ENCODE peak calls at places on chromosomes 2 and 18, in eight cellular contexts. Y is activated T-helper 1 cell treated with anti-CD3 and anti-CD28 coated beads, Interleukin-12 subunit alpha, Interleukin-12 subunit beta, Interleukin-2, Interleukin-4 antibody, amounts not matched to agents 30 ng/mL and 10 ng/mL and 1 ng/mL, durations not matched to agents 14 hours and 24 hours and 36 hours; I is neural crest cell; M is activated CD8-positive, alpha-beta memory T cell treated with anti-CD3 and anti-CD28 coated beads, Interleukin-2, amount 50 U/mL, for 48 hours; T is right cardiac atrium; D is RWPE1; P is sciatic nerve; S is iris pigment epithelial cell. W is an unnamed sample.

GRCh38 chr2:147177449-147177848 is 667.4 kb upstream of the ACVR2A start:
- DNase-seq in Y (no peak), I (no peak), M (no peak), T (no peak), D (peak), P (no peak), S (peak), W (no peak)

GRCh38 chr18:25299426-25299825 is 52.5 kb downstream of the ZNF521 start:
- DNase-seq in Y (no peak), I (no peak), M (no peak), T (no peak), D (no peak), P (no peak), S (peak), W (no peak)

GRCh38 chr2:100588071-100588786 is 25.4 kb downstream of the PDCL3 start:
- DNase-seq in Y (peak), I (no peak), M (no peak), T (no peak), D (peak), P (no peak), S (peak), W (no peak)

GRCh38 chr2:8300905-8301304 is 381.0 kb upstream of the ID2 start:
- DNase-seq in Y (no peak), I (no peak), M (peak), T (no peak), D (no peak), P (no peak), S (no peak), W (no peak)

GRCh38 chr2:150916997-150917396 is 344.7 kb downstream of the RBM43 start:
- DNase-seq in Y (no peak), I (no peak), M (no peak), T (no peak), D (no peak), P (no peak), S (peak), W (no peak)

GRCh38 chr18:61581578-61582204 is 248.5 kb downstream of the CDH20 start:
- DNase-seq in Y (peak), I (peak), M (peak), T (peak), D (peak), P (peak), S (peak), W (peak)

GRCh38 chr2:43269706-43270105 is 43.3 kb upstream of the ZFP36L2 start:
- DNase-seq in Y (no peak), I (no peak), M (no peak), T (peak), D (no peak), P (peak), S (peak), W (peak)

GRCh38 chr2:41963661-41964525 is 83.9 kb upstream of the PKDCC start:
- DNase-seq in Y (no peak), I (peak), M (no peak), T (peak), D (no peak), P (peak), S (peak), W (peak)

GRCh38 chr2:168396131-168396530 is 59.9 kb upstream of the CERS6 start:
- DNase-seq in Y (no peak), I (no peak), M (no peak), T (no peak), D (no peak), P (no peak), S (peak), W (no peak)

GRCh38 chr2:62785216-62785615 is 79.7 kb downstream of the EHBP1 start:
- DNase-seq in Y (no peak), I (no peak), M (no peak), T (no peak), D (no peak), P (no peak), S (peak), W (no peak)

GRCh38 chr2:173602153-173602552 is 247.5 kb downstream of the CDCA7 start:
- DNase-seq in Y (no peak), I (no peak), M (no peak), T (no peak), D (no peak), P (no peak), S (no peak), W (no peak)

GRCh38 chr18:12768622-12769021 is 65.8 kb downstream of the PSMG2 start:
- DNase-seq in Y (no peak), I (no peak), M (no peak), T (no peak), D (peak), P (peak), S (peak), W (no peak)

GRCh38 chr2:149903626-149904025 is 316.1 kb upstream of the MMADHC start:
- DNase-seq in Y (no peak), I (no peak), M (no peak), T (no peak), D (no peak), P (no peak), S (peak), W (no peak)

W was measured in psoas muscle.